ENCODE peak calls at places on chromosomes 12 and 14, in eight cellular contexts. One of them, this sample, is unnamed.

GRCh38 chr12:116011217-116011616 is 266.3 kb downstream of the MED13L start:
- DNase-seq in EL: no peak
- DNase-seq in pancreas: no peak
- DNase-seq in PC-3: no peak
- DNase-seq in GM19239: no peak
- DNase-seq in AG09319: no peak
- DNase-seq in lower leg skin: no peak
- DNase-seq in esophagus squamous epithelium: no peak
- DNase-seq in this sample: no peak

GRCh38 chr12:98058838-98059237 is 456.6 kb upstream of the TMPO start:
- DNase-seq in EL: no peak
- DNase-seq in pancreas: no peak
- DNase-seq in PC-3: no peak
- DNase-seq in GM19239: no peak
- DNase-seq in AG09319: no peak
- DNase-seq in lower leg skin: no peak
- DNase-seq in esophagus squamous epithelium: no peak
- DNase-seq in this sample: no peak

GRCh38 chr12:3820122-3820521 is 53.1 kb downstream of the PARP11 start:
- DNase-seq in EL: peak; percentile 50
- DNase-seq in pancreas: no peak
- DNase-seq in PC-3: peak; percentile 38
- DNase-seq in GM19239: no peak
- DNase-seq in AG09319: no peak
- DNase-seq in lower leg skin: no peak
- DNase-seq in esophagus squamous epithelium: no peak
- DNase-seq in this sample: no peak

GRCh38 chr14:81256289-81256960 is 35.7 kb upstream of the GTF2A1 start:
- DNase-seq in EL: no peak
- DNase-seq in pancreas: no peak
- DNase-seq in PC-3: no peak
- DNase-seq in GM19239: no peak
- DNase-seq in AG09319: no peak
- DNase-seq in lower leg skin: no peak
- DNase-seq in esophagus squamous epithelium: no peak
- DNase-seq in this sample: no peak

GRCh38 chr12:124036117-124037109 is 63.4 kb downstream of the ZNF664 start:
- DNase-seq in EL: peak; percentile 39
- DNase-seq in pancreas: no peak
- DNase-seq in PC-3: peak; percentile 70
- DNase-seq in GM19239: peak; percentile 59
- DNase-seq in AG09319: no peak
- DNase-seq in lower leg skin: no peak
- DNase-seq in esophagus squamous epithelium: no peak
- DNase-seq in this sample: peak; percentile 58

GRCh38 chr14:33249361-33249760 is 310.7 kb downstream of the NPAS3 start:
- DNase-seq in EL: no peak
- DNase-seq in pancreas: no peak
- DNase-seq in PC-3: no peak
- DNase-seq in GM19239: no peak
- DNase-seq in AG09319: no peak
- DNase-seq in lower leg skin: no peak
- DNase-seq in esophagus squamous epithelium: no peak
- DNase-seq in this sample: no peak

GRCh38 chr12:41521872-41522379 is 333.8 kb downstream of the PDZRN4 start:
- DNase-seq in EL: peak; percentile 89
- DNase-seq in pancreas: no peak
- DNase-seq in PC-3: peak; percentile 75
- DNase-seq in GM19239: peak; percentile 5
- DNase-seq in AG09319: peak; percentile 37
- DNase-seq in lower leg skin: no peak
- DNase-seq in esophagus squamous epithelium: no peak
- DNase-seq in this sample: no peak

GRCh38 chr14:75995372-75996041 is 9.9 kb downstream of the IFT43 start:
- DNase-seq in EL: peak; percentile 64
- DNase-seq in pancreas: no peak
- DNase-seq in PC-3: no peak
- DNase-seq in GM19239: no peak
- DNase-seq in AG09319: peak; percentile 62
- DNase-seq in lower leg skin: no peak
- DNase-seq in esophagus squamous epithelium: no peak
- DNase-seq in this sample: peak; percentile 17

GRCh38 chr12:117339104-117339503 is 22.3 kb downstream of the NOS1 start:
- DNase-seq in EL: no peak
- DNase-seq in pancreas: no peak
- DNase-seq in PC-3: peak; percentile 18
- DNase-seq in GM19239: no peak
- DNase-seq in AG09319: no peak
- DNase-seq in lower leg skin: no peak
- DNase-seq in esophagus squamous epithelium: no peak
- DNase-seq in this sample: no peak

GRCh38 chr12:26554332-26554731 is 278.7 kb downstream of the ITPR2 start:
- DNase-seq in EL: no peak
- DNase-seq in pancreas: no peak
- DNase-seq in PC-3: no peak
- DNase-seq in GM19239: no peak
- DNase-seq in AG09319: no peak
- DNase-seq in lower leg skin: no peak
- DNase-seq in esophagus squamous epithelium: no peak
- DNase-seq in this sample: no peak

GRCh38 chr12:104295954-104296353 is 7.6 kb upstream of the EID3 start:
- DNase-seq in EL: peak; percentile 31
- DNase-seq in pancreas: no peak
- DNase-seq in PC-3: no peak
- DNase-seq in GM19239: no peak
- DNase-seq in AG09319: no peak
- DNase-seq in lower leg skin: no peak
- DNase-seq in esophagus squamous epithelium: no peak
- DNase-seq in this sample: no peak

GRCh38 chr14:72810201-72810600 is 83.7 kb downstream of the DPF3 start:
- DNase-seq in EL: no peak
- DNase-seq in pancreas: no peak
- DNase-seq in PC-3: no peak
- DNase-seq in GM19239: no peak
- DNase-seq in AG09319: no peak
- DNase-seq in lower leg skin: no peak
- DNase-seq in esophagus squamous epithelium: no peak
- DNase-seq in this sample: no peak

GRCh38 chr12:28939427-28939826 is 209.7 kb upstream of the FAR2 start:
- DNase-seq in EL: no peak
- DNase-seq in pancreas: no peak
- DNase-seq in PC-3: no peak
- DNase-seq in GM19239: no peak
- DNase-seq in AG09319: no peak
- DNase-seq in lower leg skin: no peak
- DNase-seq in esophagus squamous epithelium: no peak
- DNase-seq in this sample: no peak

GRCh38 chr12:2492166-2492705 is 302.5 kb upstream of the FKBP4 start:
- DNase-seq in EL: no peak
- DNase-seq in pancreas: no peak
- DNase-seq in PC-3: no peak
- DNase-seq in GM19239: no peak
- DNase-seq in AG09319: no peak
- DNase-seq in lower leg skin: no peak
- DNase-seq in esophagus squamous epithelium: no peak
- DNase-seq in this sample: no peak

GRCh38 chr14:104925214-104925899 is 678 bp downstream of the PLD4 start:
- DNase-seq in EL: no peak
- DNase-seq in pancreas: peak; percentile 61
- DNase-seq in PC-3: no peak
- DNase-seq in GM19239: no peak
- DNase-seq in AG09319: no peak
- DNase-seq in lower leg skin: no peak
- DNase-seq in esophagus squamous epithelium: no peak
- DNase-seq in this sample: no peak

GRCh38 chr14:78170203-78170602 is at the start of gene NRXN3:
- DNase-seq in EL: no peak
- DNase-seq in pancreas: no peak
- DNase-seq in PC-3: no peak
- DNase-seq in GM19239: no peak
- DNase-seq in AG09319: no peak
- DNase-seq in lower leg skin: no peak
- DNase-seq in esophagus squamous epithelium: no peak
- DNase-seq in this sample: no peak

GRCh38 chr14:86022031-86022629 is 492.2 kb downstream of the FLRT2 start:
- DNase-seq in EL: peak; percentile 86
- DNase-seq in pancreas: no peak
- DNase-seq in PC-3: no peak
- DNase-seq in GM19239: no peak
- DNase-seq in AG09319: no peak
- DNase-seq in lower leg skin: no peak
- DNase-seq in esophagus squamous epithelium: no peak
- DNase-seq in this sample: no peak

GRCh38 chr12:17108877-17109520 is 503.0 kb upstream of the LMO3 start:
- DNase-seq in EL: no peak
- DNase-seq in pancreas: no peak
- DNase-seq in PC-3: peak; percentile 62
- DNase-seq in GM19239: no peak
- DNase-seq in AG09319: no peak
- DNase-seq in lower leg skin: no peak
- DNase-seq in esophagus squamous epithelium: no peak
- DNase-seq in this sample: no peak

GRCh38 chr14:23070262-23071129 is 13.2 kb upstream of the CDH24 start:
- DNase-seq in EL: peak; percentile 32
- DNase-seq in pancreas: no peak
- DNase-seq in PC-3: no peak
- DNase-seq in GM19239: no peak
- DNase-seq in AG09319: no peak
- DNase-seq in lower leg skin: no peak
- DNase-seq in esophagus squamous epithelium: no peak
- DNase-seq in this sample: no peak

GRCh38 chr12:105368047-105368646 is 37.7 kb downstream of the C12orf75 start:
- DNase-seq in EL: no peak
- DNase-seq in pancreas: no peak
- DNase-seq in PC-3: no peak
- DNase-seq in GM19239: no peak
- DNase-seq in AG09319: no peak
- DNase-seq in lower leg skin: no peak
- DNase-seq in esophagus squamous epithelium: no peak
- DNase-seq in this sample: no peak

GRCh38 chr12:90305379-90305778 is 596.7 kb upstream of the ATP2B1 start:
- DNase-seq in EL: no peak
- DNase-seq in pancreas: no peak
- DNase-seq in PC-3: peak; percentile 75
- DNase-seq in GM19239: no peak
- DNase-seq in AG09319: no peak
- DNase-seq in lower leg skin: peak; percentile 17
- DNase-seq in esophagus squamous epithelium: no peak
- DNase-seq in this sample: no peak

GRCh38 chr14:74941676-74942097 is 13.7 kb downstream of the PGF start:
- DNase-seq in EL: peak; percentile 78
- DNase-seq in pancreas: no peak
- DNase-seq in PC-3: no peak
- DNase-seq in GM19239: peak; percentile 60
- DNase-seq in AG09319: no peak
- DNase-seq in lower leg skin: peak; percentile 71
- DNase-seq in esophagus squamous epithelium: no peak
- DNase-seq in this sample: no peak

GRCh38 chr14:105150368-105151111 is 18.0 kb downstream of the JAG2 start:
- DNase-seq in EL: no peak
- DNase-seq in pancreas: peak; percentile 80
- DNase-seq in PC-3: no peak
- DNase-seq in GM19239: no peak
- DNase-seq in AG09319: no peak
- DNase-seq in lower leg skin: no peak
- DNase-seq in esophagus squamous epithelium: no peak
- DNase-seq in this sample: no peak

GRCh38 chr12:97313471-97314190 is 149.0 kb upstream of the RMST start:
- DNase-seq in EL: no peak
- DNase-seq in pancreas: no peak
- DNase-seq in PC-3: no peak
- DNase-seq in GM19239: no peak
- DNase-seq in AG09319: no peak
- DNase-seq in lower leg skin: no peak
- DNase-seq in esophagus squamous epithelium: no peak
- DNase-seq in this sample: no peak

GRCh38 chr12:39490500-39491276 is 47.8 kb upstream of the KIF21A start:
- DNase-seq in EL: peak; percentile 72
- DNase-seq in pancreas: no peak
- DNase-seq in PC-3: peak; percentile 76
- DNase-seq in GM19239: no peak
- DNase-seq in AG09319: no peak
- DNase-seq in lower leg skin: no peak
- DNase-seq in esophagus squamous epithelium: no peak
- DNase-seq in this sample: no peak

GRCh38 chr14:68610251-68610793 is 182.5 kb downstream of the ZFP36L1 start:
- DNase-seq in EL: no peak
- DNase-seq in pancreas: no peak
- DNase-seq in PC-3: peak; percentile 8
- DNase-seq in GM19239: no peak
- DNase-seq in AG09319: no peak
- DNase-seq in lower leg skin: no peak
- DNase-seq in esophagus squamous epithelium: no peak
- DNase-seq in this sample: no peak

GRCh38 chr14:103880986-103881926 is 33.9 kb upstream of the PPP1R13B start:
- DNase-seq in EL: no peak
- DNase-seq in pancreas: peak; percentile 94
- DNase-seq in PC-3: no peak
- DNase-seq in GM19239: no peak
- DNase-seq in AG09319: no peak
- DNase-seq in lower leg skin: no peak
- DNase-seq in esophagus squamous epithelium: no peak
- DNase-seq in this sample: no peak

GRCh38 chr12:43852744-43853143 is 16.9 kb downstream of the TMEM117 start:
- DNase-seq in EL: no peak
- DNase-seq in pancreas: no peak
- DNase-seq in PC-3: peak; percentile 19
- DNase-seq in GM19239: no peak
- DNase-seq in AG09319: no peak
- DNase-seq in lower leg skin: no peak
- DNase-seq in esophagus squamous epithelium: no peak
- DNase-seq in this sample: no peak

GRCh38 chr12:46263140-46264017 is 5.5 kb downstream of the SLC38A1 start:
- DNase-seq in EL: no peak
- DNase-seq in pancreas: no peak
- DNase-seq in PC-3: no peak
- DNase-seq in GM19239: no peak
- DNase-seq in AG09319: no peak
- DNase-seq in lower leg skin: no peak
- DNase-seq in esophagus squamous epithelium: no peak
- DNase-seq in this sample: no peak

GRCh38 chr12:116547955-116548471 is 11.2 kb upstream of the MAP1LC3B2 start:
- DNase-seq in EL: no peak
- DNase-seq in pancreas: no peak
- DNase-seq in PC-3: no peak
- DNase-seq in GM19239: peak; percentile 54
- DNase-seq in AG09319: no peak
- DNase-seq in lower leg skin: no peak
- DNase-seq in esophagus squamous epithelium: no peak
- DNase-seq in this sample: no peak

GRCh38 chr12:120265483-120266179 is at the start of gene PXN:
- DNase-seq in EL: peak; percentile 75
- DNase-seq in pancreas: peak; percentile 95
- DNase-seq in PC-3: peak; percentile 89
- DNase-seq in GM19239: peak; percentile 88
- DNase-seq in AG09319: peak; percentile 64
- DNase-seq in lower leg skin: peak; percentile 74
- DNase-seq in esophagus squamous epithelium: peak; percentile 54
- DNase-seq in this sample: peak; percentile 81

GRCh38 chr12:114726092-114726710 is 42.2 kb upstream of the TBX3 start:
- DNase-seq in EL: no peak
- DNase-seq in pancreas: no peak
- DNase-seq in PC-3: no peak
- DNase-seq in GM19239: no peak
- DNase-seq in AG09319: no peak
- DNase-seq in lower leg skin: no peak
- DNase-seq in esophagus squamous epithelium: no peak
- DNase-seq in this sample: no peak

GRCh38 chr14:90293766-90294471 is 37.6 kb downstream of the PSMC1 start:
- DNase-seq in EL: no peak
- DNase-seq in pancreas: no peak
- DNase-seq in PC-3: no peak
- DNase-seq in GM19239: no peak
- DNase-seq in AG09319: no peak
- DNase-seq in lower leg skin: no peak
- DNase-seq in esophagus squamous epithelium: no peak
- DNase-seq in this sample: no peak

GRCh38 chr14:91330111-91330696 is 85.7 kb upstream of the GPR68 start:
- DNase-seq in EL: no peak
- DNase-seq in pancreas: no peak
- DNase-seq in PC-3: no peak
- DNase-seq in GM19239: no peak
- DNase-seq in AG09319: no peak
- DNase-seq in lower leg skin: no peak
- DNase-seq in esophagus squamous epithelium: no peak
- DNase-seq in this sample: no peak